ENCODE peak calls at places on chromosomes 13 and 19, in seven cellular contexts. I is dermis blood vessel endothelial cell; Z is HTR-8/SVneo; M is mesenchymal stem cell; T is stimulated activated CD4-positive, alpha-beta T cell treated with anti-CD3 and anti-CD28 coated beads, Interleukin-4, amount 100 ng/mL, for 48 hours; C is LoVo; L is cardiac fibroblast. J is an unnamed sample.

GRCh38 chr13:107480130-107480529 is 735.2 kb downstream of the LIG4 start:
- DNase-seq in I (no peak), L (no peak), M (no peak), Z (no peak), T (no peak), C (no peak), J (no peak)

GRCh38 chr13:22030321-22030720 is 359.4 kb downstream of the FGF9 start:
- DNase-seq in L (no peak), T (no peak), I (no peak), Z (no peak), C (no peak), M (no peak), J (no peak)

GRCh38 chr19:1261512-1261862 is 7.6 kb upstream of the CIRBP start:
- DNase-seq in I (no peak), Z (no peak), M (peak), T (no peak), C (no peak), L (no peak), J (no peak)

GRCh38 chr13:110957181-110957884 is 42.5 kb upstream of the ANKRD10 start:
- DNase-seq in C (peak), L (peak), T (no peak), I (peak), Z (no peak), M (no peak), J (no peak)

GRCh38 chr13:72403396-72404010 is 323.9 kb downstream of the MZT1 start:
- DNase-seq in I (no peak), C (no peak), T (no peak), L (peak), M (no peak), Z (no peak), J (no peak)

GRCh38 chr13:72820156-72820897 is 38.4 kb downstream of the PIBF1 start:
- DNase-seq in L (peak), I (peak), C (no peak), Z (no peak), M (peak), T (no peak), J (no peak)

GRCh38 chr19:36009220-36009619 is 607 bp upstream of the SYNE4 start:
- DNase-seq in I (peak), M (peak), Z (no peak), T (peak), L (peak), C (no peak), J (no peak)

GRCh38 chr13:72495681-72496080 is 231.7 kb downstream of the MZT1 start:
- DNase-seq in T (no peak), Z (no peak), I (no peak), M (no peak), L (no peak), C (no peak), J (no peak)

GRCh38 chr19:35348909-35349611 is 1.4 kb downstream of the FFAR1 start:
- DNase-seq in T (no peak), L (no peak), C (no peak), I (no peak), M (no peak), Z (no peak), J (no peak)

GRCh38 chr13:24661713-24662112 is 18.5 kb upstream of the ATP12A start:
- DNase-seq in C (no peak), Z (no peak), T (no peak), I (no peak), M (no peak), L (no peak), J (no peak)

J was measured in CMK.